ENCODE peak calls at places on chromosomes 13 and 19, in ten cellular contexts. One of them, this sample, is unnamed.

GRCh38 chr13:96816261-96816660 is 178.0 kb downstream of the OXGR1 start:
- DNase-seq in SW 1271: no peak
- DNase-seq in stimulated activated CD8-positive, alpha-beta memory T cell treated with anti-CD3 and anti-CD28 coated beads, Interleukin-12 subunit alpha, Interleukin-12 subunit beta, amount 100 ng/mL, for 4 hours: no peak
- DNase-seq in pancreas: no peak
- DNase-seq in stimulated activated naive CD8-positive, alpha-beta T cell treated with anti-CD3 and anti-CD28 coated beads, Interleukin-15, Interleukin-2, amounts not matched to agents 100 U/mL and 50 U/mL, for 24 hours: no peak
- DNase-seq in stimulated activated CD4-positive, alpha-beta T cell treated with anti-CD3 and anti-CD28 coated beads, Interleukin-4, amount 100 ng/mL, for 4 hours: no peak
- DNase-seq in epithelial cell of proximal tubule: no peak
- DNase-seq in body of pancreas: no peak
- DNase-seq in T-helper 2 cell: no peak
- DNase-seq in left colon: no peak
- DNase-seq in this sample: no peak

GRCh38 chr19:1469936-1470863 is 8.8 kb downstream of the C19orf25 start:
- DNase-seq in SW 1271: no peak
- DNase-seq in stimulated activated CD8-positive, alpha-beta memory T cell treated with anti-CD3 and anti-CD28 coated beads, Interleukin-12 subunit alpha, Interleukin-12 subunit beta, amount 100 ng/mL, for 4 hours: peak; percentile 53
- DNase-seq in pancreas: no peak
- DNase-seq in stimulated activated naive CD8-positive, alpha-beta T cell treated with anti-CD3 and anti-CD28 coated beads, Interleukin-15, Interleukin-2, amounts not matched to agents 100 U/mL and 50 U/mL, for 24 hours: peak; percentile 75
- DNase-seq in stimulated activated CD4-positive, alpha-beta T cell treated with anti-CD3 and anti-CD28 coated beads, Interleukin-4, amount 100 ng/mL, for 4 hours: peak; percentile 75
- DNase-seq in epithelial cell of proximal tubule: no peak
- DNase-seq in body of pancreas: peak; percentile 60
- DNase-seq in T-helper 2 cell: peak; percentile 68
- DNase-seq in left colon: peak; percentile 71
- DNase-seq in this sample: no peak

GRCh38 chr13:97125051-97125809 is 96.9 kb upstream of the MBNL2 start:
- DNase-seq in SW 1271: no peak
- DNase-seq in stimulated activated CD8-positive, alpha-beta memory T cell treated with anti-CD3 and anti-CD28 coated beads, Interleukin-12 subunit alpha, Interleukin-12 subunit beta, amount 100 ng/mL, for 4 hours: no peak
- DNase-seq in pancreas: no peak
- DNase-seq in stimulated activated naive CD8-positive, alpha-beta T cell treated with anti-CD3 and anti-CD28 coated beads, Interleukin-15, Interleukin-2, amounts not matched to agents 100 U/mL and 50 U/mL, for 24 hours: peak; percentile 19
- DNase-seq in stimulated activated CD4-positive, alpha-beta T cell treated with anti-CD3 and anti-CD28 coated beads, Interleukin-4, amount 100 ng/mL, for 4 hours: no peak
- DNase-seq in epithelial cell of proximal tubule: no peak
- DNase-seq in body of pancreas: peak; percentile 52
- DNase-seq in T-helper 2 cell: peak; percentile 62
- DNase-seq in left colon: peak; percentile 14
- DNase-seq in this sample: no peak

GRCh38 chr19:37452500-37453245 is 14.6 kb downstream of the ZNF569 start:
- DNase-seq in SW 1271: no peak
- DNase-seq in stimulated activated CD8-positive, alpha-beta memory T cell treated with anti-CD3 and anti-CD28 coated beads, Interleukin-12 subunit alpha, Interleukin-12 subunit beta, amount 100 ng/mL, for 4 hours: no peak
- DNase-seq in pancreas: no peak
- DNase-seq in stimulated activated naive CD8-positive, alpha-beta T cell treated with anti-CD3 and anti-CD28 coated beads, Interleukin-15, Interleukin-2, amounts not matched to agents 100 U/mL and 50 U/mL, for 24 hours: no peak
- DNase-seq in stimulated activated CD4-positive, alpha-beta T cell treated with anti-CD3 and anti-CD28 coated beads, Interleukin-4, amount 100 ng/mL, for 4 hours: no peak
- DNase-seq in epithelial cell of proximal tubule: no peak
- DNase-seq in body of pancreas: no peak
- DNase-seq in T-helper 2 cell: no peak
- DNase-seq in left colon: no peak
- DNase-seq in this sample: no peak

GRCh38 chr13:21576424-21576823 is 27.5 kb downstream of the MICU2 start:
- DNase-seq in SW 1271: peak; percentile 7
- DNase-seq in stimulated activated CD8-positive, alpha-beta memory T cell treated with anti-CD3 and anti-CD28 coated beads, Interleukin-12 subunit alpha, Interleukin-12 subunit beta, amount 100 ng/mL, for 4 hours: no peak
- DNase-seq in pancreas: no peak
- DNase-seq in stimulated activated naive CD8-positive, alpha-beta T cell treated with anti-CD3 and anti-CD28 coated beads, Interleukin-15, Interleukin-2, amounts not matched to agents 100 U/mL and 50 U/mL, for 24 hours: no peak
- DNase-seq in stimulated activated CD4-positive, alpha-beta T cell treated with anti-CD3 and anti-CD28 coated beads, Interleukin-4, amount 100 ng/mL, for 4 hours: no peak
- DNase-seq in epithelial cell of proximal tubule: no peak
- DNase-seq in body of pancreas: no peak
- DNase-seq in T-helper 2 cell: no peak
- DNase-seq in left colon: no peak
- DNase-seq in this sample: peak; percentile 23

GRCh38 chr19:38411041-38411712 is 8.3 kb downstream of the FAM98C start:
- DNase-seq in SW 1271: no peak
- DNase-seq in stimulated activated CD8-positive, alpha-beta memory T cell treated with anti-CD3 and anti-CD28 coated beads, Interleukin-12 subunit alpha, Interleukin-12 subunit beta, amount 100 ng/mL, for 4 hours: no peak
- DNase-seq in pancreas: no peak
- DNase-seq in stimulated activated naive CD8-positive, alpha-beta T cell treated with anti-CD3 and anti-CD28 coated beads, Interleukin-15, Interleukin-2, amounts not matched to agents 100 U/mL and 50 U/mL, for 24 hours: no peak
- DNase-seq in stimulated activated CD4-positive, alpha-beta T cell treated with anti-CD3 and anti-CD28 coated beads, Interleukin-4, amount 100 ng/mL, for 4 hours: no peak
- DNase-seq in epithelial cell of proximal tubule: no peak
- DNase-seq in body of pancreas: no peak
- DNase-seq in T-helper 2 cell: no peak
- DNase-seq in left colon: no peak
- DNase-seq in this sample: no peak

GRCh38 chr19:16455489-16455888 is 16.3 kb downstream of the EPS15L1 start:
- DNase-seq in SW 1271: no peak
- DNase-seq in stimulated activated CD8-positive, alpha-beta memory T cell treated with anti-CD3 and anti-CD28 coated beads, Interleukin-12 subunit alpha, Interleukin-12 subunit beta, amount 100 ng/mL, for 4 hours: no peak
- DNase-seq in pancreas: no peak
- DNase-seq in stimulated activated naive CD8-positive, alpha-beta T cell treated with anti-CD3 and anti-CD28 coated beads, Interleukin-15, Interleukin-2, amounts not matched to agents 100 U/mL and 50 U/mL, for 24 hours: no peak
- DNase-seq in stimulated activated CD4-positive, alpha-beta T cell treated with anti-CD3 and anti-CD28 coated beads, Interleukin-4, amount 100 ng/mL, for 4 hours: no peak
- DNase-seq in epithelial cell of proximal tubule: no peak
- DNase-seq in body of pancreas: no peak
- DNase-seq in T-helper 2 cell: no peak
- DNase-seq in left colon: no peak
- DNase-seq in this sample: no peak

GRCh38 chr13:109100705-109101104 is 471.3 kb downstream of the MYO16 start:
- DNase-seq in SW 1271: no peak
- DNase-seq in stimulated activated CD8-positive, alpha-beta memory T cell treated with anti-CD3 and anti-CD28 coated beads, Interleukin-12 subunit alpha, Interleukin-12 subunit beta, amount 100 ng/mL, for 4 hours: no peak
- DNase-seq in pancreas: no peak
- DNase-seq in stimulated activated naive CD8-positive, alpha-beta T cell treated with anti-CD3 and anti-CD28 coated beads, Interleukin-15, Interleukin-2, amounts not matched to agents 100 U/mL and 50 U/mL, for 24 hours: no peak
- DNase-seq in stimulated activated CD4-positive, alpha-beta T cell treated with anti-CD3 and anti-CD28 coated beads, Interleukin-4, amount 100 ng/mL, for 4 hours: no peak
- DNase-seq in epithelial cell of proximal tubule: no peak
- DNase-seq in body of pancreas: no peak
- DNase-seq in T-helper 2 cell: no peak
- DNase-seq in left colon: no peak
- DNase-seq in this sample: no peak

GRCh38 chr13:87147076-87147475 is 524.1 kb upstream of the SLITRK5 start:
- DNase-seq in SW 1271: peak; percentile 18
- DNase-seq in stimulated activated CD8-positive, alpha-beta memory T cell treated with anti-CD3 and anti-CD28 coated beads, Interleukin-12 subunit alpha, Interleukin-12 subunit beta, amount 100 ng/mL, for 4 hours: no peak
- DNase-seq in pancreas: no peak
- DNase-seq in stimulated activated naive CD8-positive, alpha-beta T cell treated with anti-CD3 and anti-CD28 coated beads, Interleukin-15, Interleukin-2, amounts not matched to agents 100 U/mL and 50 U/mL, for 24 hours: no peak
- DNase-seq in stimulated activated CD4-positive, alpha-beta T cell treated with anti-CD3 and anti-CD28 coated beads, Interleukin-4, amount 100 ng/mL, for 4 hours: no peak
- DNase-seq in epithelial cell of proximal tubule: no peak
- DNase-seq in body of pancreas: no peak
- DNase-seq in T-helper 2 cell: no peak
- DNase-seq in left colon: no peak
- DNase-seq in this sample: no peak

GRCh38 chr13:98535501-98536357 is 41.2 kb downstream of the STK24 start:
- DNase-seq in SW 1271: no peak
- DNase-seq in stimulated activated CD8-positive, alpha-beta memory T cell treated with anti-CD3 and anti-CD28 coated beads, Interleukin-12 subunit alpha, Interleukin-12 subunit beta, amount 100 ng/mL, for 4 hours: no peak
- DNase-seq in pancreas: no peak
- DNase-seq in stimulated activated naive CD8-positive, alpha-beta T cell treated with anti-CD3 and anti-CD28 coated beads, Interleukin-15, Interleukin-2, amounts not matched to agents 100 U/mL and 50 U/mL, for 24 hours: no peak
- DNase-seq in stimulated activated CD4-positive, alpha-beta T cell treated with anti-CD3 and anti-CD28 coated beads, Interleukin-4, amount 100 ng/mL, for 4 hours: no peak
- DNase-seq in epithelial cell of proximal tubule: no peak
- DNase-seq in body of pancreas: peak; percentile 49
- DNase-seq in T-helper 2 cell: no peak
- DNase-seq in left colon: no peak
- DNase-seq in this sample: no peak

GRCh38 chr19:40279120-40279551 is 6.0 kb downstream of the AKT2 start:
- DNase-seq in SW 1271: no peak
- DNase-seq in stimulated activated CD8-positive, alpha-beta memory T cell treated with anti-CD3 and anti-CD28 coated beads, Interleukin-12 subunit alpha, Interleukin-12 subunit beta, amount 100 ng/mL, for 4 hours: no peak
- DNase-seq in pancreas: no peak
- DNase-seq in stimulated activated naive CD8-positive, alpha-beta T cell treated with anti-CD3 and anti-CD28 coated beads, Interleukin-15, Interleukin-2, amounts not matched to agents 100 U/mL and 50 U/mL, for 24 hours: no peak
- DNase-seq in stimulated activated CD4-positive, alpha-beta T cell treated with anti-CD3 and anti-CD28 coated beads, Interleukin-4, amount 100 ng/mL, for 4 hours: no peak
- DNase-seq in epithelial cell of proximal tubule: no peak
- DNase-seq in body of pancreas: no peak
- DNase-seq in T-helper 2 cell: no peak
- DNase-seq in left colon: peak; percentile 36
- DNase-seq in this sample: peak; percentile 10